ENCODE peak calls at places on chromosomes 3 and 15, in eight cellular contexts. M, O, K, F, U, X, P and G are unnamed samples.

GRCh38 chr3:177607596-177607995 is 410.3 kb upstream of the TBL1XR1 start:
- DNase-seq in M (no peak), O (no peak), K (no peak), F (no peak), U (no peak), X (no peak), P (no peak), G (no peak)

GRCh38 chr3:124492824-124493223 is 237.4 kb upstream of the UMPS start:
- DNase-seq in M (no peak), O (no peak), K (peak; percentile 7), F (no peak), U (peak; percentile 15), X (no peak), P (peak; percentile 54), G (peak; percentile 76)

GRCh38 chr3:124826703-124827102 is 60.5 kb downstream of the ITGB5 start:
- DNase-seq in M (no peak), O (no peak), K (no peak), F (no peak), U (no peak), X (no peak), P (no peak), G (peak; percentile 57)

GRCh38 chr3:9340450-9341009 is 22.3 kb upstream of the THUMPD3 start:
- DNase-seq in M (no peak), O (no peak), K (no peak), F (no peak), U (no peak), X (no peak), P (peak; percentile 47), G (no peak)

GRCh38 chr3:193010191-193010590 is 92.5 kb upstream of the MB21D2 start:
- DNase-seq in M (no peak), O (no peak), K (no peak), F (no peak), U (no peak), X (no peak), P (no peak), G (no peak)

GRCh38 chr3:29899011-29899410 is 618.1 kb downstream of the RBMS3 start:
- DNase-seq in M (no peak), O (no peak), K (no peak), F (no peak), U (no peak), X (no peak), P (no peak), G (no peak)

GRCh38 chr3:42176635-42177034 is 85.5 kb downstream of the TRAK1 start:
- DNase-seq in M (no peak), O (no peak), K (no peak), F (no peak), U (no peak), X (no peak), P (no peak), G (no peak)

GRCh38 chr3:159775372-159775961 is 213.2 kb upstream of the IL12A start:
- DNase-seq in M (no peak), O (no peak), K (no peak), F (no peak), U (no peak), X (no peak), P (no peak), G (peak; percentile 58)

GRCh38 chr3:99976584-99976983 is 137.7 kb downstream of the FILIP1L start:
- DNase-seq in M (no peak), O (no peak), K (no peak), F (no peak), U (no peak), X (no peak), P (no peak), G (no peak)

GRCh38 chr15:90982135-90982534 is 12.2 kb downstream of the PRC1 start:
- DNase-seq in M (no peak), O (no peak), K (no peak), F (no peak), U (no peak), X (no peak), P (no peak), G (no peak)

GRCh38 chr15:84878504-84878903 is 6.0 kb upstream of the SLC28A1 start:
- DNase-seq in M (peak; percentile 57), O (peak; percentile 18), K (peak; percentile 53), F (peak; percentile 25), U (peak; percentile 66), X (peak; percentile 75), P (peak; percentile 56), G (peak; percentile 84)

GRCh38 chr15:31372635-31373091 is 46.0 kb downstream of the KLF13 start:
- DNase-seq in M (peak; percentile 47), O (no peak), K (peak; percentile 68), F (no peak), U (peak; percentile 46), X (no peak), P (no peak), G (peak; percentile 98)

GRCh38 chr15:35383511-35383910 is 162.5 kb downstream of the DPH6 start:
- DNase-seq in M (no peak), O (no peak), K (no peak), F (no peak), U (no peak), X (no peak), P (no peak), G (no peak)

GRCh38 chr15:55917881-55918296 is 75.5 kb downstream of the NEDD4 start:
- DNase-seq in M (no peak), O (no peak), K (peak; percentile 2), F (no peak), U (peak; percentile 35), X (no peak), P (peak; percentile 35), G (no peak)

GRCh38 chr3:71987089-71987735 is 202.3 kb upstream of the PROK2 start:
- DNase-seq in M (no peak), O (no peak), K (no peak), F (no peak), U (no peak), X (no peak), P (peak; percentile 12), G (peak; percentile 53)

GRCh38 chr3:13262493-13263211 is 157.5 kb downstream of the NUP210 start:
- DNase-seq in M (no peak), O (no peak), K (no peak), F (no peak), U (no peak), X (no peak), P (no peak), G (peak; percentile 32)

GRCh38 chr3:44184319-44184953 is 57.2 kb upstream of the TOPAZ1 start:
- DNase-seq in M (no peak), O (no peak), K (no peak), F (no peak), U (no peak), X (no peak), P (no peak), G (no peak)

GRCh38 chr3:159200176-159200575 is 398.3 kb downstream of the MFSD1 start:
- DNase-seq in M (no peak), O (no peak), K (no peak), F (no peak), U (no peak), X (no peak), P (peak; percentile 49), G (no peak)

GRCh38 chr3:130925628-130926027 is 31.7 kb downstream of the ATP2C1 start:
- DNase-seq in M (no peak), O (no peak), K (no peak), F (no peak), U (no peak), X (no peak), P (no peak), G (no peak)

GRCh38 chr3:126344380-126345041 is 12.7 kb downstream of the KLF15 start:
- DNase-seq in M (no peak), O (no peak), K (no peak), F (no peak), U (no peak), X (peak; percentile 20), P (no peak), G (no peak)

GRCh38 chr3:187227658-187228258 is 30.5 kb downstream of the RTP1 start:
- DNase-seq in M (no peak), O (no peak), K (no peak), F (no peak), U (no peak), X (no peak), P (no peak), G (no peak)

GRCh38 chr15:74426404-74427281 is 7.1 kb downstream of the SEMA7A start:
- DNase-seq in M (no peak), O (no peak), K (no peak), F (no peak), U (no peak), X (no peak), P (no peak), G (no peak)

GRCh38 chr3:25784971-25785370 is 1.7 kb upstream of the NGLY1 start:
- DNase-seq in M (no peak), O (no peak), K (no peak), F (no peak), U (no peak), X (no peak), P (no peak), G (no peak)

GRCh38 chr15:33912326-33912725 is 56.0 kb upstream of the CHRM5 start:
- DNase-seq in M (no peak), O (no peak), K (no peak), F (no peak), U (no peak), X (no peak), P (no peak), G (no peak)

GRCh38 chr3:14220933-14221332 is 42.3 kb downstream of the LSM3 start:
- DNase-seq in M (no peak), O (no peak), K (no peak), F (no peak), U (no peak), X (no peak), P (no peak), G (no peak)

GRCh38 chr15:58777107-58777506 is 6.0 kb downstream of the MINDY2 start:
- DNase-seq in M (no peak), O (no peak), K (no peak), F (no peak), U (no peak), X (no peak), P (no peak), G (no peak)

GRCh38 chr15:96171842-96172241 is 158.7 kb upstream of the NR2F2 start:
- DNase-seq in M (no peak), O (no peak), K (no peak), F (no peak), U (peak; percentile 20), X (no peak), P (no peak), G (peak; percentile 71)

GRCh38 chr3:49465269-49466034 is 4.6 kb upstream of the DAG1 start:
- DNase-seq in M (peak; percentile 19), O (no peak), K (no peak), F (no peak), U (no peak), X (no peak), P (no peak), G (peak; percentile 72)

GRCh38 chr3:197029511-197030167 is at the start of gene MELTF:
- DNase-seq in M (peak; percentile 72), O (peak; percentile 70), K (peak; percentile 79), F (peak; percentile 71), U (peak; percentile 87), X (peak; percentile 94), P (no peak), G (peak; percentile 71)

GRCh38 chr3:133573054-133573628 is 345 bp upstream of the CDV3 start:
- DNase-seq in M (peak; percentile 99), O (peak; percentile 100), K (peak; percentile 88), F (peak; percentile 100), U (peak; percentile 100), X (peak; percentile 98), P (peak; percentile 100), G (peak; percentile 100)

GRCh38 chr3:44762170-44762677 is 630 bp downstream of the KIF15 start:
- DNase-seq in M (no peak), O (no peak), K (no peak), F (no peak), U (no peak), X (no peak), P (no peak), G (no peak)

GRCh38 chr3:30538787-30539186 is 67.6 kb upstream of the TGFBR2 start:
- DNase-seq in M (no peak), O (no peak), K (no peak), F (no peak), U (no peak), X (no peak), P (peak; percentile 4), G (no peak)

GRCh38 chr15:31397851-31398661 is 71.4 kb downstream of the KLF13 start:
- DNase-seq in M (no peak), O (no peak), K (no peak), F (no peak), U (no peak), X (no peak), P (no peak), G (peak; percentile 93)

GRCh38 chr15:34837246-34838016 is 42.1 kb upstream of the ACTC1 start:
- DNase-seq in M (no peak), O (no peak), K (no peak), F (no peak), U (no peak), X (no peak), P (no peak), G (peak; percentile 61)